ENCODE peak calls at places on chromosomes 6 and 20, in nine cellular contexts. G is NCI-H2171 treated with DMSO at 0.1 percent for 48 hours; K is CD4-positive, CD25-positive, alpha-beta regulatory T cell; E is NCI-H1105 treated with DMSO at 0.1 percent for 48 hours; C is left cardiac atrium; T is GM20000; Q is heart right ventricle; D is CD4-positive, alpha-beta memory T cell; Y is CD8-positive, alpha-beta memory T cell. F is an unnamed sample.

GRCh38 chr6:2958802-2959201 is 12.6 kb downstream of the SERPINB6 start:
- DNase-seq in Y (no peak), D (no peak), G (no peak), C (no peak), T (no peak), K (no peak), Q (no peak), E (no peak), F (no peak)

GRCh38 chr6:151058021-151058733 is 181.6 kb upstream of the AKAP12 start:
- DNase-seq in Y (no peak), C (peak; percentile 67), Q (peak; percentile 62), E (peak; percentile 37), G (no peak), K (no peak), T (no peak), D (no peak), F (peak; percentile 75)

GRCh38 chr6:107654736-107655135 is 164.8 kb downstream of the SOBP start:
- DNase-seq in D (no peak), E (no peak), C (no peak), T (no peak), Q (no peak), Y (no peak), K (no peak), G (no peak), F (no peak)

GRCh38 chr20:48338717-48339116 is 489.1 kb downstream of the PREX1 start:
- DNase-seq in Q (no peak), C (no peak), K (no peak), Y (no peak), E (no peak), D (no peak), G (no peak), T (no peak), F (no peak)

GRCh38 chr20:47743671-47744070 is 41.6 kb downstream of the SULF2 start:
- DNase-seq in Y (no peak), Q (no peak), G (no peak), E (no peak), T (no peak), K (no peak), C (no peak), D (no peak), F (peak; percentile 3)

GRCh38 chr6:42400886-42401604 is 50.7 kb downstream of the TRERF1 start:
- DNase-seq in G (no peak), Q (no peak), E (no peak), C (no peak), K (no peak), T (no peak), D (no peak), Y (no peak), F (no peak)

GRCh38 chr6:52152692-52153091 is 33.5 kb upstream of the IL17A start:
- DNase-seq in K (no peak), G (no peak), Q (no peak), D (no peak), Y (no peak), C (no peak), T (no peak), E (peak; percentile 24), F (no peak)

GRCh38 chr20:60535211-60535610 is 577.0 kb downstream of the CDH26 start:
- DNase-seq in E (no peak), G (no peak), D (no peak), T (no peak), Y (no peak), C (no peak), Q (no peak), K (no peak), F (no peak)

GRCh38 chr20:51122931-51123658 is 100.2 kb upstream of the KCNG1 start:
- DNase-seq in Y (no peak), D (no peak), E (no peak), Q (no peak), G (no peak), T (no peak), C (no peak), K (no peak), F (no peak)

GRCh38 chr6:167091149-167092107 is 31.5 kb upstream of the CCR6 start:
- DNase-seq in Q (peak; percentile 30), K (peak; percentile 28), C (no peak), E (no peak), G (no peak), T (no peak), D (peak; percentile 67), Y (peak; percentile 35), F (no peak)